ENCODE peak calls at places on chromosomes 12 and 14, in nine cellular contexts. One of them, this sample, is unnamed.

GRCh38 chr12:65123435-65124063 is 2.4 kb upstream of the WIF1 start:
- DNase-seq in fibroblast of pulmonary artery: peak
- DNase-seq in NCI-H460: peak
- DNase-seq in NCI-H226: no peak
- DNase-seq in NCI-H2081: peak
- DNase-seq in activated naive CD4-positive, alpha-beta T cell: no peak
- DNase-seq in activated CD8-positive, alpha-beta T cell treated with anti-CD3 and anti-CD28 coated beads, Interleukin-2, amount 10 ng/mL, durations not matched to agents 7 days and 5 days: peak
- DNase-seq in AG04450: no peak
- DNase-seq in stimulated activated CD8-positive, alpha-beta memory T cell treated with anti-CD3 and anti-CD28 coated beads, Interleukin-4, amount 100 ng/mL, for 48 hours: peak
- DNase-seq in this sample: no peak

GRCh38 chr12:5392961-5393360 is 38.9 kb upstream of the NTF3 start:
- DNase-seq in fibroblast of pulmonary artery: no peak
- DNase-seq in NCI-H460: no peak
- DNase-seq in NCI-H226: no peak
- DNase-seq in NCI-H2081: no peak
- DNase-seq in activated naive CD4-positive, alpha-beta T cell: no peak
- DNase-seq in activated CD8-positive, alpha-beta T cell treated with anti-CD3 and anti-CD28 coated beads, Interleukin-2, amount 10 ng/mL, durations not matched to agents 7 days and 5 days: no peak
- DNase-seq in AG04450: no peak
- DNase-seq in stimulated activated CD8-positive, alpha-beta memory T cell treated with anti-CD3 and anti-CD28 coated beads, Interleukin-4, amount 100 ng/mL, for 48 hours: no peak
- DNase-seq in this sample: no peak

GRCh38 chr12:4784404-4785054 is 64.3 kb downstream of the GALNT8 start:
- DNase-seq in fibroblast of pulmonary artery: no peak
- DNase-seq in NCI-H460: no peak
- DNase-seq in NCI-H226: no peak
- DNase-seq in NCI-H2081: no peak
- DNase-seq in activated naive CD4-positive, alpha-beta T cell: no peak
- DNase-seq in activated CD8-positive, alpha-beta T cell treated with anti-CD3 and anti-CD28 coated beads, Interleukin-2, amount 10 ng/mL, durations not matched to agents 7 days and 5 days: no peak
- DNase-seq in AG04450: no peak
- DNase-seq in stimulated activated CD8-positive, alpha-beta memory T cell treated with anti-CD3 and anti-CD28 coated beads, Interleukin-4, amount 100 ng/mL, for 48 hours: no peak
- DNase-seq in this sample: no peak

GRCh38 chr14:73661872-73662271 is 17.1 kb downstream of the DNAL1 start:
- DNase-seq in fibroblast of pulmonary artery: no peak
- DNase-seq in NCI-H460: no peak
- DNase-seq in NCI-H226: no peak
- DNase-seq in NCI-H2081: no peak
- DNase-seq in activated naive CD4-positive, alpha-beta T cell: no peak
- DNase-seq in activated CD8-positive, alpha-beta T cell treated with anti-CD3 and anti-CD28 coated beads, Interleukin-2, amount 10 ng/mL, durations not matched to agents 7 days and 5 days: no peak
- DNase-seq in AG04450: peak
- DNase-seq in stimulated activated CD8-positive, alpha-beta memory T cell treated with anti-CD3 and anti-CD28 coated beads, Interleukin-4, amount 100 ng/mL, for 48 hours: no peak
- DNase-seq in this sample: no peak

GRCh38 chr14:36069535-36069900 is 107.0 kb downstream of the PTCSC3 start:
- DNase-seq in fibroblast of pulmonary artery: peak
- DNase-seq in NCI-H460: peak
- DNase-seq in NCI-H226: peak
- DNase-seq in NCI-H2081: peak
- DNase-seq in activated naive CD4-positive, alpha-beta T cell: no peak
- DNase-seq in activated CD8-positive, alpha-beta T cell treated with anti-CD3 and anti-CD28 coated beads, Interleukin-2, amount 10 ng/mL, durations not matched to agents 7 days and 5 days: peak
- DNase-seq in AG04450: no peak
- DNase-seq in stimulated activated CD8-positive, alpha-beta memory T cell treated with anti-CD3 and anti-CD28 coated beads, Interleukin-4, amount 100 ng/mL, for 48 hours: peak
- DNase-seq in this sample: no peak

GRCh38 chr12:54052745-54053624 is 650 bp upstream of the HOXC4 start:
- DNase-seq in fibroblast of pulmonary artery: no peak
- DNase-seq in NCI-H460: no peak
- DNase-seq in NCI-H226: no peak
- DNase-seq in NCI-H2081: no peak
- DNase-seq in activated naive CD4-positive, alpha-beta T cell: no peak
- DNase-seq in activated CD8-positive, alpha-beta T cell treated with anti-CD3 and anti-CD28 coated beads, Interleukin-2, amount 10 ng/mL, durations not matched to agents 7 days and 5 days: peak
- DNase-seq in AG04450: no peak
- DNase-seq in stimulated activated CD8-positive, alpha-beta memory T cell treated with anti-CD3 and anti-CD28 coated beads, Interleukin-4, amount 100 ng/mL, for 48 hours: peak
- DNase-seq in this sample: no peak

GRCh38 chr12:120060196-120060595 is 56.4 kb downstream of the RAB35 start:
- DNase-seq in fibroblast of pulmonary artery: peak
- DNase-seq in NCI-H460: no peak
- DNase-seq in NCI-H226: peak
- DNase-seq in NCI-H2081: no peak
- DNase-seq in activated naive CD4-positive, alpha-beta T cell: no peak
- DNase-seq in activated CD8-positive, alpha-beta T cell treated with anti-CD3 and anti-CD28 coated beads, Interleukin-2, amount 10 ng/mL, durations not matched to agents 7 days and 5 days: no peak
- DNase-seq in AG04450: no peak
- DNase-seq in stimulated activated CD8-positive, alpha-beta memory T cell treated with anti-CD3 and anti-CD28 coated beads, Interleukin-4, amount 100 ng/mL, for 48 hours: no peak
- DNase-seq in this sample: no peak

GRCh38 chr14:49303952-49304516 is 282.1 kb downstream of the RPS29 start:
- DNase-seq in fibroblast of pulmonary artery: peak
- DNase-seq in NCI-H460: peak
- DNase-seq in NCI-H226: peak
- DNase-seq in NCI-H2081: peak
- DNase-seq in activated naive CD4-positive, alpha-beta T cell: no peak
- DNase-seq in activated CD8-positive, alpha-beta T cell treated with anti-CD3 and anti-CD28 coated beads, Interleukin-2, amount 10 ng/mL, durations not matched to agents 7 days and 5 days: peak
- DNase-seq in AG04450: no peak
- DNase-seq in stimulated activated CD8-positive, alpha-beta memory T cell treated with anti-CD3 and anti-CD28 coated beads, Interleukin-4, amount 100 ng/mL, for 48 hours: no peak
- DNase-seq in this sample: no peak

GRCh38 chr14:72521045-72521444 is 372.9 kb downstream of the DPF3 start:
- DNase-seq in fibroblast of pulmonary artery: no peak
- DNase-seq in NCI-H460: no peak
- DNase-seq in NCI-H226: no peak
- DNase-seq in NCI-H2081: no peak
- DNase-seq in activated naive CD4-positive, alpha-beta T cell: no peak
- DNase-seq in activated CD8-positive, alpha-beta T cell treated with anti-CD3 and anti-CD28 coated beads, Interleukin-2, amount 10 ng/mL, durations not matched to agents 7 days and 5 days: no peak
- DNase-seq in AG04450: no peak
- DNase-seq in stimulated activated CD8-positive, alpha-beta memory T cell treated with anti-CD3 and anti-CD28 coated beads, Interleukin-4, amount 100 ng/mL, for 48 hours: no peak
- DNase-seq in this sample: no peak

This sample was measured in ascending aorta.